ENCODE peak calls at places on chromosomes 11 and 22, in ten cellular contexts. J is AG08396; A is KBM-7; P is heart left ventricle; W is cardiac fibroblast; H is activated T-helper 2 cell treated with anti-CD3 and anti-CD28 coated beads, Interferon-gamma antibody, Interleukin-2, Interleukin-4, amounts not matched to agents 10 μg/mL and 5 μg/mL and 100 μg/mL, durations not matched to agents 14 hours and 24 hours and 36 hours; D is GM19239; X is left lung; Y is Kasumi-1; T is B cell. M is an unnamed sample.

GRCh38 chr11:120226714-120227113 is 13.2 kb upstream of the POU2F3 start:
- DNase-seq in J (no peak), A (no peak), P (no peak), W (no peak), H (no peak), D (no peak), X (no peak), Y (no peak), T (no peak), M (no peak)

GRCh38 chr11:18254781-18255361 is 6.4 kb upstream of the SAA2 start:
- DNase-seq in J (no peak), A (no peak), P (no peak), W (no peak), H (no peak), D (no peak), X (no peak), Y (no peak), T (no peak), M (no peak)

GRCh38 chr22:26524870-26525269 is 12.6 kb upstream of the TFIP11 start:
- DNase-seq in J (no peak), A (no peak), P (no peak), W (no peak), H (no peak), D (no peak), X (no peak), Y (no peak), T (no peak), M (no peak)

GRCh38 chr22:17831527-17832251 is 57.4 kb upstream of the BID start:
- DNase-seq in J (no peak), A (no peak), P (no peak), W (no peak), H (no peak), D (no peak), X (no peak), Y (no peak), T (no peak), M (peak)

GRCh38 chr22:43159484-43160178 is 8.3 kb downstream of the TSPO start:
- DNase-seq in J (peak), A (no peak), P (no peak), W (peak), H (no peak), D (no peak), X (no peak), Y (peak), T (no peak), M (no peak)

GRCh38 chr11:3134218-3134621 is 30.9 kb downstream of the OSBPL5 start:
- DNase-seq in J (no peak), A (no peak), P (peak), W (no peak), H (no peak), D (no peak), X (peak), Y (no peak), T (no peak), M (no peak)

GRCh38 chr22:17733484-17733883 is 40.8 kb downstream of the BID start:
- DNase-seq in J (peak), A (no peak), P (no peak), W (peak), H (no peak), D (no peak), X (no peak), Y (no peak), T (no peak), M (peak)

GRCh38 chr11:74138572-74138971 is 32.2 kb downstream of the C2CD3 start:
- DNase-seq in J (peak), A (no peak), P (peak), W (peak), H (no peak), D (no peak), X (no peak), Y (no peak), T (no peak), M (peak)

GRCh38 chr22:41739576-41739975 is 40.3 kb downstream of the MEI1 start:
- DNase-seq in J (no peak), A (no peak), P (no peak), W (no peak), H (no peak), D (no peak), X (no peak), Y (no peak), T (no peak), M (no peak)

GRCh38 chr11:103257360-103257759 is 148.1 kb downstream of the DYNC2H1 start:
- DNase-seq in J (peak), A (peak), P (no peak), W (peak), H (no peak), D (no peak), X (no peak), Y (peak), T (no peak), M (peak)

GRCh38 chr11:35516361-35516760 is 9.1 kb downstream of the PAMR1 start:
- DNase-seq in J (no peak), A (no peak), P (no peak), W (no peak), H (no peak), D (no peak), X (no peak), Y (no peak), T (no peak), M (no peak)

GRCh38 chr11:117096140-117096972 is 1.9 kb downstream of the SIK3 start:
- DNase-seq in J (peak), A (peak), P (no peak), W (no peak), H (peak), D (peak), X (no peak), Y (peak), T (peak), M (peak)

GRCh38 chr11:101034076-101034475 is 95.5 kb downstream of the PGR start:
- DNase-seq in J (no peak), A (no peak), P (peak), W (peak), H (no peak), D (no peak), X (no peak), Y (no peak), T (no peak), M (no peak)

GRCh38 chr22:17953147-17953546 is 71.2 kb downstream of the MICAL3 start:
- DNase-seq in J (no peak), A (no peak), P (no peak), W (no peak), H (no peak), D (no peak), X (no peak), Y (no peak), T (no peak), M (no peak)

GRCh38 chr11:96307748-96308133 is 35.3 kb downstream of the MAML2 start:
- DNase-seq in J (peak), A (no peak), P (no peak), W (peak), H (no peak), D (no peak), X (no peak), Y (no peak), T (no peak), M (peak)

GRCh38 chr11:126990716-126991480 is 9.7 kb downstream of the KIRREL3 start:
- DNase-seq in J (no peak), A (no peak), P (no peak), W (peak), H (no peak), D (no peak), X (no peak), Y (no peak), T (no peak), M (peak)

GRCh38 chr22:20813056-20813455 is 39.1 kb downstream of the SERPIND1 start:
- DNase-seq in J (no peak), A (no peak), P (no peak), W (no peak), H (no peak), D (no peak), X (no peak), Y (no peak), T (no peak), M (no peak)

GRCh38 chr22:49209452-49210195 is 618.0 kb downstream of the BRD1 start:
- DNase-seq in J (no peak), A (no peak), P (peak), W (no peak), H (no peak), D (no peak), X (peak), Y (no peak), T (no peak), M (no peak)

GRCh38 chr11:66221726-66222236 is 46.7 kb upstream of the RAB1B start:
- DNase-seq in J (no peak), A (no peak), P (no peak), W (peak), H (no peak), D (no peak), X (peak), Y (no peak), T (no peak), M (peak)

GRCh38 chr11:12376259-12376971 is 956 bp upstream of the PARVA start:
- DNase-seq in J (peak), A (no peak), P (peak), W (peak), H (no peak), D (no peak), X (peak), Y (no peak), T (no peak), M (peak)

GRCh38 chr22:22498267-22498666 is 10.3 kb downstream of the ZNF280B start:
- DNase-seq in J (no peak), A (no peak), P (no peak), W (no peak), H (no peak), D (no peak), X (no peak), Y (no peak), T (no peak), M (no peak)

GRCh38 chr11:130772266-130773227 is 143.7 kb downstream of the SNX19 start:
- DNase-seq in J (peak), A (no peak), P (no peak), W (peak), H (no peak), D (no peak), X (no peak), Y (no peak), T (no peak), M (peak)

GRCh38 chr11:10304495-10305261 is at the start of gene ADM:
- DNase-seq in J (peak), A (peak), P (peak), W (peak), H (no peak), D (no peak), X (peak), Y (peak), T (peak), M (peak)

GRCh38 chr22:30232716-30233218 is 13.8 kb downstream of the LIF start:
- DNase-seq in J (no peak), A (no peak), P (no peak), W (no peak), H (no peak), D (no peak), X (no peak), Y (no peak), T (no peak), M (no peak)

GRCh38 chr22:39778055-39778454 is 115.5 kb downstream of the ENTHD1 start:
- DNase-seq in J (no peak), A (no peak), P (no peak), W (no peak), H (no peak), D (no peak), X (no peak), Y (no peak), T (no peak), M (no peak)

GRCh38 chr22:50252081-50253045 is 1.3 kb upstream of the HDAC10 start:
- DNase-seq in J (peak), A (peak), P (peak), W (peak), H (peak), D (peak), X (peak), Y (peak), T (peak), M (peak)

GRCh38 chr11:91796999-91797398 is 427.6 kb upstream of the FAT3 start:
- DNase-seq in J (no peak), A (no peak), P (no peak), W (no peak), H (no peak), D (no peak), X (no peak), Y (no peak), T (no peak), M (no peak)

GRCh38 chr11:78350101-78350645 is 67.4 kb downstream of the GAB2 start:
- DNase-seq in J (peak), A (peak), P (peak), W (peak), H (no peak), D (no peak), X (no peak), Y (peak), T (peak), M (no peak)

M was measured in foreskin fibroblast.